ENCODE peak calls at places on chromosomes 7 and 10, in eight cellular contexts. C is fibroblast of lung, W is OCI-LY7, D is neuronal stem cell, T is IMR-90, F is PC-3, K is GM23248, R is HCT116. M is an unnamed sample.

GRCh38 chr10:122310311-122311050 is 39.4 kb downstream of the BTBD16 start:
- DNase-seq in C (no peak), W (no peak), D (no peak), T (no peak), F (peak; percentile 33), K (no peak), R (no peak), M (no peak)

GRCh38 chr7:134814730-134815364 is 35.4 kb downstream of the CALD1 start:
- DNase-seq in C (no peak), W (no peak), D (no peak), T (no peak), F (no peak), K (no peak), R (no peak), M (no peak)

GRCh38 chr10:123882681-123883445 is 8.7 kb downstream of the CPXM2 start:
- DNase-seq in C (no peak), W (no peak), D (no peak), T (no peak), F (no peak), K (no peak), R (no peak), M (no peak)

GRCh38 chr10:30529373-30529998 is 95.5 kb downstream of the MAP3K8 start:
- DNase-seq in C (no peak), W (peak; percentile 77), D (no peak), T (no peak), F (no peak), K (no peak), R (no peak), M (peak; percentile 89)

GRCh38 chr7:69180662-69181061 is 417.6 kb upstream of the AUTS2 start:
- DNase-seq in C (no peak), W (no peak), D (no peak), T (no peak), F (no peak), K (no peak), R (no peak), M (peak; percentile 73)

GRCh38 chr7:125126376-125126775 is 196.8 kb upstream of the POT1 start:
- DNase-seq in C (peak; percentile 33), W (no peak), D (no peak), T (no peak), F (no peak), K (no peak), R (no peak), M (no peak)

GRCh38 chr7:101829856-101830255 is 12.4 kb downstream of the CUX1 start:
- DNase-seq in C (no peak), W (no peak), D (no peak), T (no peak), F (no peak), K (no peak), R (no peak), M (no peak)

GRCh38 chr7:40221836-40222235 is 87.0 kb downstream of the SUGCT start:
- DNase-seq in C (peak; percentile 89), W (no peak), D (no peak), T (peak; percentile 92), F (peak; percentile 62), K (peak; percentile 94), R (no peak), M (no peak)

GRCh38 chr10:86365346-86366032 is 1.1 kb downstream of the GRID1 start:
- DNase-seq in C (no peak), W (no peak), D (no peak), T (no peak), F (no peak), K (no peak), R (no peak), M (no peak)

GRCh38 chr10:103595933-103596726 is 102.6 kb downstream of the NEURL1 start:
- DNase-seq in C (no peak), W (no peak), D (no peak), T (no peak), F (no peak), K (peak; percentile 44), R (no peak), M (no peak)

GRCh38 chr10:83144461-83144860 is 994.8 kb upstream of the GHITM start:
- DNase-seq in C (no peak), W (no peak), D (no peak), T (no peak), F (no peak), K (no peak), R (no peak), M (no peak)

GRCh38 chr10:43058716-43059335 is 18.0 kb upstream of the RET start:
- DNase-seq in C (no peak), W (no peak), D (no peak), T (no peak), F (no peak), K (no peak), R (no peak), M (no peak)

GRCh38 chr10:69088801-69089501 is 1.0 kb downstream of the SRGN start:
- DNase-seq in C (peak; percentile 72), W (peak; percentile 70), D (no peak), T (peak; percentile 52), F (peak; percentile 98), K (peak; percentile 47), R (no peak), M (peak; percentile 70)

GRCh38 chr10:69089638-69090599 is 2.0 kb downstream of the SRGN start:
- DNase-seq in C (peak; percentile 62), W (no peak), D (no peak), T (peak; percentile 54), F (peak; percentile 63), K (no peak), R (no peak), M (no peak)

GRCh38 chr10:69087600-69088470 is at the start of gene SRGN:
- DNase-seq in C (peak; percentile 95), W (peak; percentile 75), D (no peak), T (peak; percentile 62), F (peak; percentile 99), K (peak; percentile 74), R (no peak), M (peak; percentile 74)

GRCh38 chr10:69086131-69086530 is 1.8 kb upstream of the SRGN start:
- DNase-seq in C (no peak), W (no peak), D (no peak), T (no peak), F (no peak), K (peak; percentile 32), R (no peak), M (no peak)

GRCh38 chr10:69088471-69088769 is 517 bp downstream of the SRGN start:
- DNase-seq in C (no peak), W (no peak), D (no peak), T (no peak), F (no peak), K (no peak), R (no peak), M (no peak)
- H3K4me2 ChIP-seq in C (peak overlapping the region; percentile 29), W (peak overlapping the region; percentile 89), D (no peak overlapping the region), T (no peak overlapping the region), F (peak overlapping the region; percentile 82), K (peak overlapping the region; percentile 69), R (no peak overlapping the region), M (peak overlapping the region; percentile 71)

GRCh38 chr7:20607216-20607615 is 8.3 kb upstream of the ABCB5 start:
- DNase-seq in C (peak; percentile 58), W (no peak), D (no peak), T (no peak), F (peak; percentile 77), K (no peak), R (no peak), M (no peak)
- H3K27ac ChIP-seq in C (no peak overlapping the region), W (no peak overlapping the region), D (no peak overlapping the region), T (no peak overlapping the region), F (peak overlapping the region; percentile 85), K (no peak overlapping the region), R (no peak overlapping the region), M (no peak overlapping the region)

GRCh38 chr7:6481445-6481844 is 33.7 kb upstream of the DAGLB start:
- DNase-seq in C (no peak), W (no peak), D (no peak), T (no peak), F (no peak), K (no peak), R (no peak), M (no peak)
- H3K4me3 ChIP-seq in C (no peak overlapping the region), W (no peak overlapping the region), D (no peak overlapping the region), T (no peak overlapping the region), F (peak overlapping the region; percentile 100), K (peak overlapping the region; percentile 90), R (no peak overlapping the region), M (peak overlapping the region; percentile 48)

DNA sequence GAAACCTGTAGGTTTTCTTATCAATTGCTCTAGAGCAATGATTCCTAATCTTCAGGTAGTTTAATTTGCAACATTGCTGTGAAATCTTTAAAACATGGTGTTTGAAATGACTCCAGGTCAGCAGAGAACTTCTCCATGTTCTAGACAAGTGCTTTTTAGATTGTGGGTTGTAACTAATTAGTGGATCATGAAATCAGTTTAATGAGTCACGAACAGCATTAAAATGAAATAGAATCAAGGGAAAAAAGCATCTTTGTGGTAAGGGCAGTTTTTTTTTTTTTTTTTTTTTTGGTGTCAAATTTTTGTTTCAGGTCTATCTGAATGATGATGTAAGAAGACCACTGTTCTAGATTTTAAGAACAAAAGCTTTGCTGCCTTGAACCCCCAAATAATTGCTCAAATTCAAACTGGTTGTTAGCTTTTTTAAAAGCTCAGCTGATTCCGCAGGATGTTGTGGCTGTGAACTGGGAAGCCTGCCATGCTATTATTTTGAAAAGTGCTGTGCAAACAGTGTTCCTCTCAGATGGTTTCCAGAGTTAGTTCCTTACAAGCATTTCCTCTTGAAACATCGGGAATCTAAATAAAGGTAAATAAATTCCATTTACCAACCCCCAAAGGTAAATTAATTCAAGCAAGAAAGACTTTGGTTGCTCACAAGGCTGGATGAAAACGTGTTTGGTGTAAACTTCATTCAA is 13.1 kb upstream of the PDK4 start:
- DNase-seq in C (peak; percentile 88), W (no peak), D (no peak), T (peak; percentile 29), F (peak; percentile 73), K (peak; percentile 65), R (no peak), M (no peak)
- H3K4me2 ChIP-seq in C (peak overlapping the region; percentile 11), W (no peak overlapping the region), D (no peak overlapping the region), T (no peak overlapping the region), F (peak overlapping the region; percentile 79), K (peak overlapping the region; percentile 85), R (peak overlapping the region; percentile 62), M (no peak overlapping the region)

GRCh38 chr7:87217983-87218653 is 1.4 kb downstream of the TMEM243 start:
- DNase-seq in C (no peak), W (no peak), D (no peak), T (no peak), F (no peak), K (no peak), R (no peak), M (no peak)
- H3K27ac ChIP-seq in C (no peak overlapping the region), W (peak overlapping the region; percentile 98), D (no peak overlapping the region), T (no peak overlapping the region), F (no peak overlapping the region), K (peak overlapping the region; percentile 91), R (no peak overlapping the region), M (peak overlapping the region; percentile 95)

GRCh38 chr10:75569506-75569905 is 138.1 kb downstream of the LRMDA start:
- DNase-seq in C (no peak), W (no peak), D (no peak), T (no peak), F (peak; percentile 37), K (no peak), R (no peak), M (no peak)
- H3K4me3 ChIP-seq in C (no peak overlapping the region), W (no peak overlapping the region), D (no peak overlapping the region), T (no peak overlapping the region), F (no peak overlapping the region), K (no peak overlapping the region), R (no peak overlapping the region), M (no peak overlapping the region)

M was measured in Karpas-422.